ENCODE peak calls at places on chromosome 14, in five cellular contexts. One of them, this sample, is unnamed.

GRCh38 chr14:104240426-104241157 is 102.2 kb downstream of the KIF26A start:
- DNase-seq in non-pigmented ciliary epithelial cell: no peak
- DNase-seq in HT1080: no peak
- DNase-seq in RCC 7860: no peak
- DNase-seq in foreskin fibroblast: no peak
- DNase-seq in this sample: no peak

GRCh38 chr14:33796356-33796755 is 154.5 kb downstream of the EGLN3 start:
- DNase-seq in RCC 7860: no peak
- DNase-seq in HT1080: no peak
- DNase-seq in non-pigmented ciliary epithelial cell: peak; percentile 34
- DNase-seq in foreskin fibroblast: peak; percentile 19
- DNase-seq in this sample: peak; percentile 82

GRCh38 chr14:105248368-105249174 is at the start of gene BTBD6:
- DNase-seq in HT1080: peak; percentile 28
- DNase-seq in non-pigmented ciliary epithelial cell: peak; percentile 14
- DNase-seq in foreskin fibroblast: peak; percentile 96
- DNase-seq in RCC 7860: peak; percentile 28
- DNase-seq in this sample: peak; percentile 47

GRCh38 chr14:25108959-25109358 is 59.0 kb upstream of the STXBP6 start:
- DNase-seq in RCC 7860: no peak
- DNase-seq in HT1080: peak; percentile 21
- DNase-seq in non-pigmented ciliary epithelial cell: no peak
- DNase-seq in foreskin fibroblast: peak; percentile 49
- DNase-seq in this sample: peak; percentile 36

GRCh38 chr14:64232095-64232830 is 61.9 kb downstream of the ESR2 start:
- DNase-seq in foreskin fibroblast: peak; percentile 84
- DNase-seq in non-pigmented ciliary epithelial cell: peak; percentile 81
- DNase-seq in HT1080: peak; percentile 92
- DNase-seq in RCC 7860: peak; percentile 39
- DNase-seq in this sample: peak; percentile 62

GRCh38 chr14:22478670-22479069 is 110.4 kb downstream of the DAD1 start:
- DNase-seq in non-pigmented ciliary epithelial cell: no peak
- DNase-seq in foreskin fibroblast: no peak
- DNase-seq in RCC 7860: no peak
- DNase-seq in HT1080: no peak
- DNase-seq in this sample: no peak

GRCh38 chr14:69464829-69465228 is 19.7 kb upstream of the PLEKHD1 start:
- DNase-seq in RCC 7860: peak; percentile 88
- DNase-seq in foreskin fibroblast: no peak
- DNase-seq in HT1080: peak; percentile 98
- DNase-seq in non-pigmented ciliary epithelial cell: peak; percentile 79
- DNase-seq in this sample: no peak

GRCh38 chr14:83757896-83758295 is 1772.0 kb upstream of the FLRT2 start:
- DNase-seq in non-pigmented ciliary epithelial cell: peak; percentile 36
- DNase-seq in RCC 7860: no peak
- DNase-seq in HT1080: no peak
- DNase-seq in foreskin fibroblast: peak; percentile 89
- DNase-seq in this sample: no peak

GRCh38 chr14:70640938-70641547 is 673 bp upstream of the TTC9 start:
- DNase-seq in non-pigmented ciliary epithelial cell: peak; percentile 35
- DNase-seq in HT1080: peak; percentile 62
- DNase-seq in RCC 7860: no peak
- DNase-seq in foreskin fibroblast: peak; percentile 65
- DNase-seq in this sample: no peak

GRCh38 chr14:20327005-20327869 is 5.8 kb downstream of the CCNB1IP1 start:
- DNase-seq in RCC 7860: peak; percentile 43
- DNase-seq in foreskin fibroblast: peak; percentile 79
- DNase-seq in non-pigmented ciliary epithelial cell: no peak
- DNase-seq in HT1080: peak; percentile 61
- DNase-seq in this sample: no peak

GRCh38 chr14:79483472-79483871 is 727.8 kb downstream of the DIO2 start:
- DNase-seq in foreskin fibroblast: peak; percentile 55
- DNase-seq in non-pigmented ciliary epithelial cell: peak; percentile 77
- DNase-seq in HT1080: peak; percentile 95
- DNase-seq in RCC 7860: peak; percentile 74
- DNase-seq in this sample: no peak

GRCh38 chr14:65599375-65599774 is 186.8 kb downstream of the FUT8 start:
- DNase-seq in foreskin fibroblast: no peak
- DNase-seq in non-pigmented ciliary epithelial cell: peak; percentile 24
- DNase-seq in RCC 7860: no peak
- DNase-seq in HT1080: no peak
- DNase-seq in this sample: peak; percentile 42

GRCh38 chr14:21408152-21408551 is 24.3 kb upstream of the SUPT16H start:
- DNase-seq in RCC 7860: no peak
- DNase-seq in foreskin fibroblast: peak; percentile 61
- DNase-seq in non-pigmented ciliary epithelial cell: peak; percentile 44
- DNase-seq in HT1080: peak; percentile 69
- DNase-seq in this sample: peak; percentile 17

GRCh38 chr14:54189358-54190354 is 207.2 kb upstream of the CDKN3 start:
- DNase-seq in non-pigmented ciliary epithelial cell: peak; percentile 49
- DNase-seq in RCC 7860: peak; percentile 61
- DNase-seq in HT1080: peak; percentile 90
- DNase-seq in foreskin fibroblast: peak; percentile 89
- DNase-seq in this sample: peak; percentile 54